ENCODE peak calls at places on chromosome 10, in five cellular contexts. One of them, this sample, is unnamed.
A peak's percentile ranks its signal among the peaks of the same experiment; 100 is the strongest.

GRCh38 chr10:60295028-60295937 is 94.4 kb downstream of the ANK3 start:
- DNase-seq in HepG2: no peak
- DNase-seq in esophagus squamous epithelium: no peak
- DNase-seq in A549: no peak
- DNase-seq in IMR-90: no peak
- DNase-seq in this sample: no peak

GRCh38 chr10:33363112-33363511 is 28.6 kb upstream of the NRP1 start:
- DNase-seq in HepG2: no peak
- DNase-seq in esophagus squamous epithelium: no peak
- DNase-seq in A549: no peak
- DNase-seq in IMR-90: peak; percentile 39
- DNase-seq in this sample: no peak

GRCh38 chr10:131955591-131956340 is 26.0 kb downstream of the BNIP3 start:
- DNase-seq in HepG2: no peak
- DNase-seq in esophagus squamous epithelium: no peak
- DNase-seq in A549: no peak
- DNase-seq in IMR-90: no peak
- DNase-seq in this sample: no peak

GRCh38 chr10:7407368-7408002 is 3.3 kb downstream of the SFMBT2 start:
- DNase-seq in HepG2: no peak
- DNase-seq in esophagus squamous epithelium: no peak
- DNase-seq in A549: no peak
- DNase-seq in IMR-90: no peak
- DNase-seq in this sample: no peak

GRCh38 chr10:6787684-6788083 is 207.6 kb upstream of the PRKCQ start:
- DNase-seq in HepG2: no peak
- DNase-seq in esophagus squamous epithelium: no peak
- DNase-seq in A549: no peak
- DNase-seq in IMR-90: no peak
- DNase-seq in this sample: no peak

GRCh38 chr10:50260791-50261281 is 9.5 kb upstream of the ASAH2 start:
- DNase-seq in HepG2: peak; percentile 53
- DNase-seq in esophagus squamous epithelium: no peak
- DNase-seq in A549: no peak
- DNase-seq in IMR-90: peak; percentile 11
- DNase-seq in this sample: no peak

GRCh38 chr10:72353963-72354355 is 760 bp downstream of the DNAJB12 start:
- DNase-seq in HepG2: no peak
- DNase-seq in esophagus squamous epithelium: no peak
- DNase-seq in A549: peak; percentile 21
- DNase-seq in IMR-90: peak; percentile 15
- DNase-seq in this sample: peak; percentile 37

GRCh38 chr10:80204193-80204714 is 1.1 kb downstream of the ANXA11 start:
- DNase-seq in HepG2: peak; percentile 16
- DNase-seq in esophagus squamous epithelium: no peak
- DNase-seq in A549: no peak
- DNase-seq in IMR-90: no peak
- DNase-seq in this sample: no peak

GRCh38 chr10:1217661-1218060 is 161.5 kb downstream of the WDR37 start:
- DNase-seq in HepG2: no peak
- DNase-seq in esophagus squamous epithelium: no peak
- DNase-seq in A549: no peak
- DNase-seq in IMR-90: no peak
- DNase-seq in this sample: no peak

GRCh38 chr10:125117941-125118630 is 42.3 kb downstream of the CTBP2 start:
- DNase-seq in HepG2: no peak
- DNase-seq in esophagus squamous epithelium: no peak
- DNase-seq in A549: no peak
- DNase-seq in IMR-90: no peak
- DNase-seq in this sample: peak; percentile 81

GRCh38 chr10:124264711-124265390 is 153.9 kb downstream of the OAT start:
- DNase-seq in HepG2: no peak
- DNase-seq in esophagus squamous epithelium: no peak
- DNase-seq in A549: no peak
- DNase-seq in IMR-90: no peak
- DNase-seq in this sample: no peak

GRCh38 chr10:20922461-20922860 is 25.4 kb upstream of the NEBL start:
- DNase-seq in HepG2: no peak
- DNase-seq in esophagus squamous epithelium: no peak
- DNase-seq in A549: no peak
- DNase-seq in IMR-90: no peak
- DNase-seq in this sample: no peak

GRCh38 chr10:133082685-133083421 is 4.9 kb upstream of the ADGRA1 start:
- DNase-seq in HepG2: no peak
- DNase-seq in esophagus squamous epithelium: no peak
- DNase-seq in A549: no peak
- DNase-seq in IMR-90: no peak
- DNase-seq in this sample: no peak

GRCh38 chr10:114033566-114033965 is 10.1 kb upstream of the ADRB1 start:
- DNase-seq in HepG2: no peak
- DNase-seq in esophagus squamous epithelium: no peak
- DNase-seq in A549: no peak
- DNase-seq in IMR-90: no peak
- DNase-seq in this sample: no peak

GRCh38 chr10:9253121-9253520 is 1198.6 kb downstream of the GATA3 start:
- DNase-seq in HepG2: no peak
- DNase-seq in esophagus squamous epithelium: no peak
- DNase-seq in A549: no peak
- DNase-seq in IMR-90: peak; percentile 28
- DNase-seq in this sample: no peak

GRCh38 chr10:59175538-59176240 is 754 bp upstream of the PHYHIPL start:
- DNase-seq in HepG2: peak; percentile 40
- DNase-seq in esophagus squamous epithelium: no peak
- DNase-seq in A549: peak; percentile 13
- DNase-seq in IMR-90: no peak
- DNase-seq in this sample: peak; percentile 22

GRCh38 chr10:132858121-132859081 is 72.5 kb upstream of the NKX6-2 start:
- DNase-seq in HepG2: no peak
- DNase-seq in esophagus squamous epithelium: no peak
- DNase-seq in A549: no peak
- DNase-seq in IMR-90: no peak
- DNase-seq in this sample: no peak

GRCh38 chr10:70619271-70620019 is 16.9 kb upstream of the PRF1 start:
- DNase-seq in HepG2: no peak
- DNase-seq in esophagus squamous epithelium: no peak
- DNase-seq in A549: peak; percentile 45
- DNase-seq in IMR-90: peak; percentile 29
- DNase-seq in this sample: no peak

GRCh38 chr10:72612203-72612826 is 13.6 kb downstream of the MICU1 start:
- DNase-seq in HepG2: no peak
- DNase-seq in esophagus squamous epithelium: no peak
- DNase-seq in A549: no peak
- DNase-seq in IMR-90: no peak
- DNase-seq in this sample: no peak

GRCh38 chr10:77603529-77603927 is 34.1 kb downstream of the KCNMA1 start:
- DNase-seq in HepG2: no peak
- DNase-seq in esophagus squamous epithelium: no peak
- DNase-seq in A549: no peak
- DNase-seq in IMR-90: peak; percentile 44
- DNase-seq in this sample: no peak

GRCh38 chr10:1489801-1490200 is 247.5 kb downstream of the ADARB2 start:
- DNase-seq in HepG2: no peak
- DNase-seq in esophagus squamous epithelium: no peak
- DNase-seq in A549: no peak
- DNase-seq in IMR-90: no peak
- DNase-seq in this sample: no peak

GRCh38 chr10:101663097-101663496 is 31.9 kb downstream of the FBXW4 start:
- DNase-seq in HepG2: no peak
- DNase-seq in esophagus squamous epithelium: no peak
- DNase-seq in A549: no peak
- DNase-seq in IMR-90: no peak
- DNase-seq in this sample: no peak

GRCh38 chr10:118307237-118307636 is 34.9 kb downstream of the FAM204A start:
- DNase-seq in HepG2: no peak
- DNase-seq in esophagus squamous epithelium: no peak
- DNase-seq in A549: no peak
- DNase-seq in IMR-90: no peak
- DNase-seq in this sample: no peak

GRCh38 chr10:118307768-118308347 is 34.3 kb downstream of the FAM204A start:
- DNase-seq in HepG2: no peak
- DNase-seq in esophagus squamous epithelium: no peak
- DNase-seq in A549: no peak
- DNase-seq in IMR-90: no peak
- DNase-seq in this sample: no peak

GRCh38 chr10:118310822-118311221 is 31.3 kb downstream of the FAM204A start:
- DNase-seq in HepG2: no peak
- DNase-seq in esophagus squamous epithelium: no peak
- DNase-seq in A549: no peak
- DNase-seq in IMR-90: peak; percentile 48
- DNase-seq in this sample: no peak

GRCh38 chr10:118309911-118310310 is 32.2 kb downstream of the FAM204A start:
- DNase-seq in HepG2: no peak
- DNase-seq in esophagus squamous epithelium: no peak
- DNase-seq in A549: no peak
- DNase-seq in IMR-90: no peak
- DNase-seq in this sample: no peak

GRCh38 chr10:118308664-118309063 is 33.5 kb downstream of the FAM204A start:
- DNase-seq in HepG2: no peak
- DNase-seq in esophagus squamous epithelium: no peak
- DNase-seq in A549: no peak
- DNase-seq in IMR-90: no peak
- DNase-seq in this sample: no peak
- TF ChIP-seq CTCF in HepG2: no peak
- TF ChIP-seq CTCF in esophagus squamous epithelium: no peak
- TF ChIP-seq CTCF in A549: no peak
- TF ChIP-seq CTCF in IMR-90: peak; percentile 1
- TF ChIP-seq CTCF in this sample: no peak

GRCh38 chr10:29734640-29734979 is 99.8 kb upstream of the SVIL start:
- DNase-seq in HepG2: no peak
- DNase-seq in esophagus squamous epithelium: no peak
- DNase-seq in A549: no peak
- DNase-seq in IMR-90: no peak
- DNase-seq in this sample: peak; percentile 37

GRCh38 chr10:29737209-29737565 is 102.4 kb upstream of the SVIL start:
- DNase-seq in HepG2: no peak
- DNase-seq in esophagus squamous epithelium: no peak
- DNase-seq in A549: no peak
- DNase-seq in IMR-90: no peak
- DNase-seq in this sample: no peak

GRCh38 chr10:29735628-29736324 is 101.0 kb upstream of the SVIL start:
- DNase-seq in HepG2: peak; percentile 61
- DNase-seq in esophagus squamous epithelium: peak; percentile 26
- DNase-seq in A549: peak; percentile 95
- DNase-seq in IMR-90: peak; percentile 67
- DNase-seq in this sample: peak; percentile 90

GRCh38 chr10:29734980-29735627 is 100.3 kb upstream of the SVIL start:
- DNase-seq in HepG2: no peak
- DNase-seq in esophagus squamous epithelium: no peak
- DNase-seq in A549: peak; percentile 40
- DNase-seq in IMR-90: no peak
- DNase-seq in this sample: peak; percentile 64

DNA sequence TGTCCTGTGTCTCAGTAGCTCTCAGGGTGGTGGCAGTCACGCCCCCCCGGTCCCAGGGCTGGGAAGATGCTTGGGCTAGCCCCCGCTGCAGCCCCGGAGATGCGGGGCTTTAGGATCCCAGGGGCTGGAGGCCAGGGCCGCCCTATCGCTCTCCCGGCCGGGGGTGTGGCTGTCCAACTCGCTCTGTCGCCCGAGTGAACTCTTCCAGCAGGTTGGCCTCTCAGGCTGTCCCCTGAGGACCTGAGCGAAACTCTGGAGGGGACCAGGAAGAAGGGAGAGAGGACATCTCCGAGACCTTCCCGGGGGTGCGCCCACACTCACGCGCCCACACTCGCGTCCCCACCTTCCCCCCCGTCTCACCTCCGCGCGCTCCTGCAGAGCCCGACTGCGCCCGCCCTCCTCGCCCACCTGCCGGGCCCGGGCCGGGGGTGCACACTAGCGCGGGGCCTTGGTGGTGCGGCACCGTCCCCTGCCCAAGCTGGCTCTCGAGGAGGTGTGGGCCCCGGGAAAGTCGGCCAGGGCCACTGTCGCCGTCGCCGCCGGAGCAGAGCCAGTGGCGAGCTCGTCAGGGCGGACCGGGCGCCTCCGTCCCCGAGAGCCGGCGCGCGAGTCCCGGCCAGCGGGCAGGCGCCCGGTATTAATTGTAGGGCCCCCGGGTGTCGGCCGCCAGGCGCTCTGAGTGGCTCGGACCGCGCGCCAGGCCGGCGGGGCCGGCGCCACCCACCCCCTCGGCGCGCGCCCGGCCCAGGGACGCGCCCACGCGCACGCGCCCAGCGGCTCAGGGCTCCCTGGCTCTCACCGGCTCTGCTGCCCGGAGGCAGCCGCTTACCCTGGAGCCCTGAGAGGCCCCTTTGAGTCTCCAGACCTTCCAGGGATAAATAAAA is 101.8 kb upstream of the SVIL start:
- DNase-seq in HepG2: no peak
- DNase-seq in esophagus squamous epithelium: no peak
- DNase-seq in A549: peak; percentile 81
- DNase-seq in IMR-90: peak; percentile 55
- DNase-seq in this sample: peak; percentile 80
- TF ChIP-seq POLR2A in HepG2: no peak
- TF ChIP-seq POLR2A in esophagus squamous epithelium: peak; percentile 80
- TF ChIP-seq POLR2A in A549: peak; percentile 16
- TF ChIP-seq POLR2A in IMR-90: no peak
- TF ChIP-seq POLR2A in this sample: no peak

DNA sequence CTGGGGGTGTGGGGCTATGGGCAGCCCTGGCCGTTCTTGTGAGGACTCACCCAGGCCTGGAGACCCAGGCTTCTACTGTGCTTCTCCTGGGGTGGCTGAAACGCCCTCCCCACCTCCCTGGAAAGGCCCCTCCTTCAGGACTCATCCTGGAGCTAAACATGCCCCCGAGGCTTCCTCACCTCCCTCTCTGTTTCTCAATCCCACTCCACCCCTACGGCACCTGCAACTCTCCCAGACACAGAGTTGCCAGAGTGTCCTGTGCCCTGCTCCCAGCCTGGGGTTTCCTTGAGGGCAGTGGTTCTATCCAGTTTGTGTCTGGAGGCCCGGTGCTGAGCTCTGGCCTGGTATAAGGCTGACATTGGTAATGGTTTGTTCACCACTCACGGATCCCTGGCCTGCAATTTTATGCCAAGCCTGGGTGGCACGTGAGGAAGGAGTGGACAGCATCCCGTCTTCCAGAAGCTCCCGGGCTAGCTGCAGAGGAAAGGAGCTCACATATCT is 68.0 kb downstream of the GRID1 start:
- DNase-seq in HepG2: no peak
- DNase-seq in esophagus squamous epithelium: no peak
- DNase-seq in A549: no peak
- DNase-seq in IMR-90: no peak
- DNase-seq in this sample: peak; percentile 1
- TF ChIP-seq CTCF in HepG2: no peak
- TF ChIP-seq CTCF in esophagus squamous epithelium: no peak
- TF ChIP-seq CTCF in A549: no peak
- TF ChIP-seq CTCF in IMR-90: no peak
- TF ChIP-seq CTCF in this sample: no peak

DNA sequence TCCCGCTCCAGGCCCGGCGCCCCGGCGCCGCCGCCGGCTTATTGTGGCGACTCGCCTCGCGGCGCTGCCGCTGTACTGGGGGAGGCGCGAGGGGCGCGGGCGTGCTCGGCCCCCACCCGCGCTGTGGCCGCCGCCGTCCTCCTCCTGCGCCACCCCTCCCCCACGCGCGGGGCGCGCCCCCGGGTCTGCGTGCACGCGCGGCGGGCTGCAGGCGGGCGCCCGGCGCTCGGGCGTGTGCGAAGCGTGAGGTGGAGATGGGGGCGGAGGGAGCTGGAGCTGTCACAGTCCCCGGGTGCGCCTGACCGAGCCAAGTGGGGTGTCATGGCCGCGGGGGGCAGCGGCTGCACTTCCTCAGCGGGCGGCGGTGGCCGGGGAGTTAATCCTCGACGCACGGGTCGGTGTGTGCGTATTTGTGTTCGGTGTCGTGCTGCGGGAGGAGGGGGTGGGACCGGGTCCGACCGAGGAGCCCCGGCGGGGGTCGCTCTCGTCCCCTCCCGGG is 672 bp downstream of the LCOR start:
- DNase-seq in HepG2: peak; percentile 58
- DNase-seq in esophagus squamous epithelium: peak; percentile 42
- DNase-seq in A549: peak; percentile 87
- DNase-seq in IMR-90: peak; percentile 67
- DNase-seq in this sample: peak; percentile 90
- TF ChIP-seq POLR2A in HepG2: peak; percentile 42
- TF ChIP-seq POLR2A in esophagus squamous epithelium: peak; percentile 32
- TF ChIP-seq POLR2A in A549: peak; percentile 33
- TF ChIP-seq POLR2A in IMR-90: no peak
- TF ChIP-seq POLR2A in this sample: no peak

This sample was measured in testis.